ENCODE peak calls at places on chromosomes 6 and 20, in five cellular contexts. Q, N, T, J and Z are unnamed samples. For H3K27me3, the result is how much of the 10 kb centered on the place peaks cover.

GRCh38 chr20:44092551-44093248 is 94.3 kb downstream of the JPH2 start:
- DNase-seq in J (no peak), Q (peak), T (no peak), N (peak), Z (no peak)

GRCh38 chr20:57772349-57772964 is 62.6 kb upstream of the PMEPA1 start:
- DNase-seq in J (no peak), N (no peak), T (peak), Q (peak), Z (no peak)

GRCh38 chr20:44656447-44656846 is 4.9 kb upstream of the ADA start:
- DNase-seq in N (no peak), Q (no peak), J (no peak), T (no peak), Z (no peak)

GRCh38 chr6:148816117-148816516 is 69.3 kb downstream of the UST start:
- DNase-seq in N (no peak), J (no peak), Q (no peak), T (no peak), Z (no peak)

GRCh38 chr6:163806761-163807499 is 392.4 kb downstream of the QKI start:
- DNase-seq in T (no peak), Q (peak), J (no peak), N (no peak), Z (no peak)

GRCh38 chr6:15148356-15149058 is 97.4 kb upstream of the JARID2 start:
- DNase-seq in Q (peak), T (no peak), J (peak), N (no peak), Z (no peak)

GRCh38 chr20:36919715-36920333 is 31.7 kb downstream of the SAMHD1 start:
- DNase-seq in T (no peak), N (peak), J (no peak), Q (peak), Z (no peak)

GRCh38 chr6:44642345-44642744 is 254.8 kb downstream of the CDC5L start:
- DNase-seq in T (no peak), Q (no peak), J (no peak), N (no peak), Z (no peak)

GRCh38 chr6:142854589-142855488 is 90.1 kb downstream of the HIVEP2 start:
- DNase-seq in T (no peak), J (no peak), Q (no peak), N (no peak), Z (no peak)

DNA sequence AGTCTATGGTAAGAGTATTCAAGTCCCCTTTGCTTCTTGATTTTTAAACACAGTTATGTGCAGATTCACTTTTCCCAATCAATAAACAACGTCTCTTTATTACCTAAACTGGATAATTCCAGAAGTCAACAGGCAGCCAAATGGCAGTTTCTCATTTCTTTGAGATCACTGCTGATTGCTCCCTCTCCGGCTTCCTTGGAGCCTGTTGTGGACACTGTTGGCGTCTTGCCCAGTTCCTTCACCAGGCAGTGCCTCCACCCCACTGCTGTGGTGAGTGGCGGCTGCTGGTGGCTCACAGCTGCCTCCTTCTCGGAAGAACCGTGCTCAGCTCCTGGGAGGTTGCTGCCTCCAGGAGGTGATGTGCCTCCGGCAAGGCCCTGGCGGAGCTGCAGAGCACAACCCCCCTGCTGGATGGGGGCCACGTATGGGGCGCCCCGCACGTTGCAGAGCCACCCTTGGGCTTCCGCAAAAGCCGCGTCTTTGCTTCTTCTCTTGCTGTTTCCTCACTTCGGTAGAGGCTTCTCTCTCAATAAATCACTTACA is 105.1 kb upstream of the CNKSR3 start:
- DNase-seq in N (peak), T (no peak), J (no peak), Q (peak), Z (peak)
- H3K27me3 ChIP-seq in N (under half), T (under half), J (under half), Q (under half), Z (under half)

GRCh38 chr20:59300341-59301081 is at the start of gene EDN3:
- DNase-seq in Q (no peak), T (no peak), N (no peak), J (no peak), Z (no peak)

GRCh38 chr20:59301343-59302007 is 1.1 kb downstream of the EDN3 start:
- DNase-seq in J (no peak), Q (no peak), N (no peak), T (no peak), Z (no peak)

GRCh38 chr20:59297641-59298040 is 2.8 kb upstream of the EDN3 start:
- DNase-seq in N (no peak), T (no peak), Q (no peak), J (no peak), Z (no peak)

GRCh38 chr20:59295531-59295930 is 4.9 kb upstream of the EDN3 start:
- DNase-seq in T (no peak), J (no peak), Q (no peak), N (no peak), Z (no peak)

GRCh38 chr20:59299961-59300340 is 460 bp upstream of the EDN3 start:
- DNase-seq in J (no peak), T (no peak), N (no peak), Q (no peak), Z (no peak)
- H3K27me3 ChIP-seq in J (half or more), T (half or more), N (half or more), Q (under half), Z (under half)

DNA sequence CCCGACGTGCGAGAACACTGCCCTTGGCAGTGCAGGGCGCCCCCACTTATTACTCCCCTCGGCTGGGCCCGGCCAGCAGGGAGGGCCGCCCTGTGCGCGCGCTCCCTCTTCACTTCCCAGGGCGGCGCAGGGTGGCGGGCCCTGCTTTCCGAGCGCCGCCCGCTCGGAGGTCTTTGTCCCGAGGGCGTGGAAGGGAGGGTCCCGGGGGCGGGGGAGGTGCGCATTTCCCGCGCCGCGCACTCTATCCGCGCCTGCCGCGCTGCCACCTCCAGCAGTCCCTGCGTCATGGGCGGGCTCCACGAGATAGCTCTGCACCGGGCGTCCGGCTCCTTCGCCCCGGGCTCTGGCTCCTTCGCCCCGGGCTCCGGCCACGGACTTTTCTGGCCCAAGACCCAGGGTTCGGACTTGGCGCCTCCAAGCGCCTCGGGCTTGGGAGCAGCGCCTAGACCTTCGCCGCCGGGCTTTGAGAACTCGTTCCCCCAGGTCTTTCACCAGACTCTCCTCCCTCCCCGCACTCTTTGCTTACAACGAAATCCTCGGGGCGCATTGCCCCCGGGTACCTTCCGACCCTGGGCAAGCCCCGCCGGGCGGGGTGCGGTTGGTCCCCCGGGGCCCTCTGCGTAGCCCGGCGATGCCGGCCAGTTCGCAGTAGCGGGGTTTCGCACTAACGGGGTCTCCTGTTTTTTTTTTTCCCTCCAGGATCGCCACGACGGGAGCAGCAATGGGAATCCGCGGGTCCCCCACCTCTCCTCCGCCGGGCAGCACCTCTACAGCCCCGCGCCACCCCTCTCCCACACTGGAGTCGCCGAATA is 1.6 kb downstream of the TFAP2C start:
- DNase-seq in N (peak), Q (no peak), J (no peak), T (no peak), Z (no peak)
- H3K27me3 ChIP-seq in N (half or more), Q (half or more), J (half or more), T (half or more), Z (under half)

GRCh38 chr6:27617046-27617687 is 144.3 kb upstream of the ZNF184 start:
- DNase-seq in Q (no peak), N (peak), T (no peak), J (no peak), Z (no peak)
- H3K27me3 ChIP-seq in Q (under half), N (under half), T (under half), J (half or more), Z (under half)

GRCh38 chr20:63456429-63457284 is 15.8 kb downstream of the KCNQ2 start:
- DNase-seq in N (no peak), T (no peak), J (no peak), Q (no peak), Z (no peak)

GRCh38 chr20:63457737-63458136 is 14.7 kb downstream of the KCNQ2 start:
- DNase-seq in N (no peak), T (no peak), Q (no peak), J (peak), Z (no peak)

GRCh38 chr20:63458170-63459069 is 14.0 kb downstream of the KCNQ2 start:
- DNase-seq in T (no peak), N (no peak), Q (no peak), J (no peak), Z (no peak)

GRCh38 chr20:63461364-63461763 is 11.1 kb downstream of the KCNQ2 start:
- DNase-seq in J (no peak), Q (no peak), T (no peak), N (peak), Z (no peak)

GRCh38 chr20:63459070-63459380 is 13.4 kb downstream of the KCNQ2 start:
- DNase-seq in T (no peak), J (no peak), N (no peak), Q (no peak), Z (no peak)
- H3K27me3 ChIP-seq in T (half or more), J (half or more), N (under half), Q (under half), Z (under half)

GRCh38 chr20:32612351-32612750 is 27.2 kb upstream of the NOL4L start:
- DNase-seq in Q (no peak), J (no peak), N (no peak), T (no peak), Z (no peak)
- H3K27me3 ChIP-seq in Q (half or more), J (under half), N (under half), T (under half), Z (under half)

DNA sequence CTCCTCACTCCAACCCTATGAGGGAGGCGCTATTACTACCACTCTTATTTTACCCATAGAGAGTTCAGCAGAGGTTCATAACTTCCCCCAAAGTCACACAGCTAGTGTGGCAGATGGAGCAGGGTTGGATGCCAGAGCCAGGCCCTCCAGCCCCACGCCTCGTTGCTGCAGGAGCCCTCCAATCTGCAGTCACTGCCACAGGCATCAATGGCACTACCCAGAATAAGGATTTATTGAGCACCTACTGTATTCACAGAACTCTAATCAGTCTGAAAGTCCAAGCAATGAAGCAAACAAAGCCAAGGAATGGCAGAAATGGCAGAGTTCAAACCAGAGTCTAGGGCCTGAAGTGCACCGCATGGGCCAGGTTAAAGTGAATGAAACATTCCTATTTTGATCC is 144.9 kb downstream of the LPA start:
- DNase-seq in J (no peak), N (no peak), T (no peak), Q (no peak), Z (no peak)
- H3K27me3 ChIP-seq in J (under half), N (under half), T (under half), Q (under half), Z (under half)

GRCh38 chr6:1773697-1774096 is 164.0 kb downstream of the FOXC1 start:
- DNase-seq in N (no peak), Q (no peak), T (no peak), J (no peak), Z (no peak)

GRCh38 chr6:1766663-1767062 is 156.9 kb downstream of the FOXC1 start:
- DNase-seq in N (peak), J (no peak), Q (peak), T (no peak), Z (no peak)

GRCh38 chr6:1767481-1768246 is 157.9 kb downstream of the FOXC1 start:
- DNase-seq in J (no peak), T (no peak), N (peak), Q (peak), Z (no peak)

GRCh38 chr6:1771324-1771723 is 161.6 kb downstream of the FOXC1 start:
- DNase-seq in T (no peak), N (no peak), Q (peak), J (no peak), Z (no peak)

DNA sequence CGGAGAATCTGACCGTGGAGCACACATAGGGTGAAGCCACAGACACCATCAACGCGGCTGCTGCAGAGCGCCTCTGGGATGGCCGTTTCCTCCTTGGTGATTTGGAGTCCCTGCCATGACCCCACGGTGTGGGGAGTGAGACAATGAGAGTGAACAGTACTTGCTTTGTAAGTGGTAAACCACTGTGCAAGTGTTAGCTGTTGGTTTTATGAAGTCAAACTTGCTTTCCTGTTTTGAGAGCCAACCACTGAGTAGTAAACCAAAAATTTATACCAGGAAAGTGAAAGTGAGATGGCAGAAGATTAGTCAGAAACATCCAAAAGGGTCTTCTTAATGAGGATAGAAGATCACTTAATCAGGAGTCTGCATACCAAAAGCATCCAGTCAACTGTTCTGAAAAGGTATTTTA is 160.7 kb downstream of the FOXC1 start:
- DNase-seq in J (no peak), Q (peak), T (no peak), N (no peak), Z (no peak)
- H3K27me3 ChIP-seq in J (under half), Q (under half), T (under half), N (under half), Z (under half)

GRCh38 chr20:40644863-40645262 is 44.2 kb downstream of the MAFB start:
- DNase-seq in N (no peak), Q (no peak), J (no peak), T (no peak), Z (no peak)

GRCh38 chr20:40648505-40649072 is 40.4 kb downstream of the MAFB start:
- DNase-seq in T (no peak), Q (no peak), J (no peak), N (no peak), Z (no peak)

GRCh38 chr20:40643891-40644290 is 45.1 kb downstream of the MAFB start:
- DNase-seq in N (no peak), Q (no peak), J (peak), T (no peak), Z (no peak)

GRCh38 chr20:40650707-40651106 is 38.3 kb downstream of the MAFB start:
- DNase-seq in Q (no peak), T (no peak), N (no peak), J (no peak), Z (no peak)

GRCh38 chr20:40646321-40647212 is 42.5 kb downstream of the MAFB start:
- DNase-seq in N (no peak), J (no peak), Q (no peak), T (no peak), Z (no peak)
- H3K27me3 ChIP-seq in N (under half), J (under half), Q (under half), T (under half), Z (under half)